ENCODE peak calls at places on chromosomes 7 and 10, in eight cellular contexts. K is esophagus squamous epithelium, O is neuronal stem cell, H is right lobe of liver, Q is psoas muscle, S is astrocyte, A is BE2C, U is adrenal gland. X is an unnamed sample. For H3K4me1, the result is how much of the 10 kb centered on the place peaks cover.

GRCh38 chr10:93816123-93816747 is 58.5 kb downstream of the LGI1 start:
- DNase-seq in Q (peak), U (peak), K (no peak), H (peak), O (peak), S (peak), A (peak), X (peak)

GRCh38 chr7:20388064-20388463 is 57.4 kb downstream of the ITGB8 start:
- DNase-seq in Q (no peak), S (peak), A (no peak), U (no peak), H (no peak), K (no peak), O (no peak), X (no peak)

GRCh38 chr7:130392456-130392860 is 12.2 kb downstream of the CPA1 start:
- DNase-seq in K (no peak), Q (no peak), O (no peak), U (peak), A (no peak), H (no peak), S (peak), X (no peak)

GRCh38 chr7:136617176-136617575 is 251.3 kb upstream of the CHRM2 start:
- DNase-seq in Q (no peak), O (no peak), U (no peak), S (no peak), H (no peak), A (no peak), K (no peak), X (no peak)

GRCh38 chr7:77316219-77316978 is 99.8 kb downstream of the GSAP start:
- DNase-seq in Q (no peak), H (no peak), K (no peak), O (no peak), U (no peak), A (no peak), S (no peak), X (no peak)

GRCh38 chr7:135558337-135558767 is 635 bp downstream of the NUP205 start:
- DNase-seq in A (peak), U (peak), S (peak), H (no peak), K (no peak), O (peak), Q (peak), X (peak)

GRCh38 chr10:4331150-4331549 is 494.9 kb upstream of the AKR1E2 start:
- DNase-seq in O (no peak), Q (no peak), S (no peak), H (no peak), K (no peak), U (no peak), A (no peak), X (no peak)

GRCh38 chr10:7409732-7410168 is 1.1 kb downstream of the SFMBT2 start:
- DNase-seq in U (no peak), Q (no peak), K (no peak), O (no peak), A (peak), S (no peak), H (no peak), X (peak)

GRCh38 chr7:11616466-11616865 is 215.5 kb downstream of the THSD7A start:
- DNase-seq in K (no peak), H (no peak), Q (no peak), O (no peak), S (no peak), U (no peak), A (no peak), X (no peak)

GRCh38 chr7:23955145-23955544 is 245.1 kb downstream of the STK31 start:
- DNase-seq in S (peak), U (no peak), A (no peak), H (no peak), O (no peak), K (no peak), Q (no peak), X (no peak)

GRCh38 chr10:26486985-26487850 is 49.1 kb downstream of the APBB1IP start:
- DNase-seq in Q (no peak), O (no peak), A (no peak), K (no peak), U (peak), H (peak), S (peak), X (no peak)

GRCh38 chr10:3897156-3897555 is 112.1 kb upstream of the KLF6 start:
- DNase-seq in S (peak), A (no peak), K (no peak), Q (no peak), H (no peak), O (no peak), U (no peak), X (no peak)

GRCh38 chr7:7639847-7640220 is 718 bp upstream of the UMAD1 start:
- DNase-seq in U (peak), Q (no peak), A (no peak), K (no peak), H (no peak), S (peak), O (no peak), X (no peak)

GRCh38 chr7:24762771-24763170 is 5.5 kb upstream of the GSDME start:
- DNase-seq in A (no peak), H (no peak), K (no peak), U (no peak), O (no peak), S (no peak), Q (no peak), X (no peak)

GRCh38 chr10:47104786-47105385 is 193.7 kb downstream of the PTPN20 start:
- DNase-seq in O (no peak), H (no peak), A (no peak), K (no peak), S (no peak), U (peak), Q (no peak), X (no peak)

GRCh38 chr7:12524794-12525386 is 45.6 kb upstream of the SCIN start:
- DNase-seq in O (peak), Q (no peak), U (no peak), A (no peak), K (no peak), S (peak), H (no peak), X (no peak)

GRCh38 chr10:25522946-25523608 is 348.3 kb downstream of the GPR158 start:
- DNase-seq in H (no peak), U (peak), K (no peak), Q (no peak), S (peak), O (peak), A (peak), X (no peak)

GRCh38 chr7:151447312-151447711 is 7.4 kb upstream of the CRYGN start:
- DNase-seq in U (no peak), K (no peak), O (no peak), A (no peak), S (no peak), Q (no peak), H (no peak), X (no peak)

GRCh38 chr7:151446412-151446811 is 6.5 kb upstream of the CRYGN start:
- DNase-seq in H (no peak), Q (no peak), K (no peak), S (no peak), O (no peak), U (no peak), A (no peak), X (no peak)

GRCh38 chr7:151447901-151448260 is 7.9 kb upstream of the CRYGN start:
- DNase-seq in O (no peak), S (no peak), A (no peak), U (no peak), Q (no peak), K (no peak), H (no peak), X (no peak)

GRCh38 chr7:151449990-151450389 is 10.0 kb upstream of the CRYGN start:
- DNase-seq in H (no peak), U (no peak), Q (no peak), K (no peak), S (no peak), O (no peak), A (no peak), X (no peak)

DNA sequence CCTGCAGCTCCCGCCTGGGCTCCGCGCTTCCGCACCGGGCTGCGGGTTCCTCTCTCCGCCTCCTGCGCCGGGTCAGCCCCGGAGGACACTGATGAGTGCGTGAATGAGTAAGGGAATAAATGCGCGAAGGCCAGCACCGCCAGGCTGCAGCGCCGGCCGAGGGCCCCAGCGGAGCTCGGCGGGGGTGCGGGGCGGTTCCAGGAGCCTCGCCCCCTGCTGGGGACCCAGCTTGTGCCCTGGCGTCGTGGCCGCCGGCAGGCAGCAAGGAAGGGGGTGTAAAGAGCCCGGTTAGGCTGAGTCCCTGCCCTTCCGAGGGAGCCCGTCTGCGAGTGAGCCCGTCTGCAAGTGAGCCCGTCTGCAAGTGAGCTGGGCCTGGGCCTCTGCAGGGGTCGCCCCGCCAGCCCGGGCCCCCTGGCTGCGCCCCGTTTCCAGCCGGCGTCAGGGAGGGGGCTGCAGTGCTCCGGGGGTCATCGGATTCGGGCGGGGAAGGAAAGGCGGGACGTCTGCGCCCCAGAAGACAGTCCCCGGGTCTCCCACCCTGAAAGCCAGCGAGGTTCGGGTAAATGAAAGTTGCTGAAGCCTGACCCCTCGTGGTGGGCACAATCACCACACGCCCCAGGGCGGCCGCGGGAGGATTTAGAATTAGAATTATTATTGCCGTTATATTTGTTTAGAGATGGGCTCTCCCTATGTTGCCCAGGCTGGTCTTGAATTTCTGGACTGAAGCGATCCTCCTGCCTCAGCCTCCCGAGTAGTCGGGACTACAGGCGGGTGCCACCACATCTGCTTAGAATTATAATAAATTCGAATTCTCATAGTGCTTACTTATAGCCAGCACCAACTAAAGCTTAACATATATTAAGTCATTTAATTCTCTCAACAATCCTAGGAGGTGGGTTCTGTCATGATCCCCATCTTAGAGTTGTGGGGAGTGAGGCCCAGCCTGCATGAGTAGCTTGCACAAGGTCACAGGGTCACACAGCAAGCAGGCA is 8.6 kb upstream of the CRYGN start:
- DNase-seq in U (peak), O (peak), K (no peak), A (peak), Q (peak), H (peak), S (no peak), X (peak)
- H3K4me3 ChIP-seq in U (peak), O (peak), K (peak), A (peak), Q (peak), H (peak), S (peak), X (peak)

DNA sequence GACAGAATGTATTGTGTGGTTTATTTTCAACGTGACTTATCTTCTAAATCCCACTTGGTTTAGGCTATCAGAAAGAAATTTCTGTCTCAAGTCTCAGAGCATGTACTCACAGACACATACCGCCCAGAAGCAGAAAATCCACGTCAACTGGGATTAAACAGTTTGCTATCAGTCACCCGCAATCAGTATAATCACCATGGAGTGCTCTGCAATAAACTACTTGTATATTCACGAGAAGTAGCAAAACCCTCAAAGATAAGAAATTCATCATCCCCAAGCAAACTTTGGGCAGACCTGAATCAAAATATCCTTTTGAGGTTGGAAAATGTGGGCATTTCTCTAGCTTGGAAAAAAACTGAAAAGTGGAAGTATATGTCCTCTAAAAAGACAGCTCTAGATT is 259.1 kb downstream of the FGFR2 start:
- DNase-seq in Q (no peak), U (no peak), H (no peak), A (no peak), K (no peak), O (no peak), S (no peak), X (no peak)
- H3K4me1 ChIP-seq in Q (under half), U (under half), H (under half), A (under half), K (under half), O (under half), S (under half), X (under half)

GRCh38 chr10:43322769-43323168 is 48.7 kb upstream of the FXYD4 start:
- DNase-seq in Q (peak), O (peak), S (peak), U (peak), H (peak), A (peak), K (peak), X (peak)
- H3K4me3 ChIP-seq in Q (peak), O (peak), S (peak), U (peak), H (no peak), A (peak), K (peak), X (peak)

DNA sequence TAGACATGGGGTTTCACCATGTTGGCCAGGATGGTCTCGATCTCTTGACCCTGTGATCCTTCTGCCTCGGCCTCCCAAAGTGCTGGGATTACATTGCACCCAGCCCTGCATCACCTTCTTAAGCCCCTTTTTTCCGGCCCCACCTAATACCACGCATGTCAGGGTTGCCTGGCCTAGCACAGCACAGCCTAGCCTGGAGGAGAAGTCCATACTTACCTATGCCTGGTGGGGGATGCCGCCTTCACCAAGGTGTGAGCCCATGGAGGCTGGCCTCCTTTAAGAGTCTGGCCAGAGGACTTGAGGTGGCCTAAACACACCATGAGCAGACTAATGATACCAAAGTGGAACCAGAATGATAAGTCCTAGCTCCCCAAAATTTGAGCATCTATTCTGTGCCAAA is 22.0 kb upstream of the CUX1 start:
- DNase-seq in S (no peak), K (no peak), O (no peak), A (no peak), H (no peak), U (no peak), Q (no peak), X (no peak)
- H3K4me1 ChIP-seq in S (under half), K (under half), O (under half), A (under half), H (under half), U (under half), Q (under half), X (under half)

DNA sequence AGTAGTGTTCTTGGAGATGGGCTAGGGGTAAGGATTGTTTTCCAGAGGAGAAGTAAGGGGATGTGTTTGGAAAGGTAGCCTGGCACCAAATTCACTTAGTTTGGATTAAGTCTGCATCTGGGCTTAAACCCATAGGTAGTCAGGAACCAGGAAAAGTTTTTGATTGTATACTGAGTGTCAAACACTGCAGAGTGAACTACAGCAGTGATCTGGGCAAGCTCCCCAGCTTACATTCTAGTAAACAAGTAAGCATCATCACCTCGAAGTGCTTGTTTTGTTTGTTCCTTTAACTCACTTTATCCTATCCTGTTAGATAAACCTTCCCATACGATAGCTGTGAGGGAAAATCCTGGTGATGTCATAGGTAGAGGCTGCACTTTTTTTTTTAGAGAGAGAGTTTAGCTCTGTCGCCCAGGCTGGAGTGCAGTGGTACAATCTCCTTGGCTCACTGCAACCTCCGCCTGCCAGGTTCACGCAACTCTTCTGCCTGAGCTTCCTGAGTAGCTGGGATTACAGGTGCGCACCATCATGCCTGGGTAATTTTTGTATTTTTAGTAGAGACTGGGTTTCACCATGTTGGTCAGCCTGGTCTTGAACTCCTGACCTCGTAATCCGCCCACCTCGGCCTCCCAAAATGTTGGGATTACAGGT is 2.4 kb downstream of the RPS24 start:
- DNase-seq in A (no peak), K (no peak), S (no peak), U (no peak), O (no peak), H (no peak), Q (no peak), X (no peak)
- H3K4me3 ChIP-seq in A (peak), K (no peak), S (peak), U (no peak), O (no peak), H (no peak), Q (peak), X (no peak)

GRCh38 chr7:2612445-2613112 is 19.2 kb upstream of the TTYH3 start:
- DNase-seq in U (no peak), A (no peak), O (no peak), H (no peak), Q (no peak), S (no peak), K (no peak), X (no peak)
- H3K4me1 ChIP-seq in U (under half), A (under half), O (under half), H (under half), Q (under half), S (under half), K (under half), X (half or more)